ENCODE peak calls at places on chromosomes 3 and 15, in six cellular contexts. W is NB4, P is body of pancreas, U is ovary, S is endothelial cell of umbilical vein, C is GM12891. R is an unnamed sample.

GRCh38 chr3:126858887-126859286 is 124.0 kb upstream of the PLXNA1 start:
- DNase-seq in W (peak; percentile 4), P (no peak), U (no peak), S (peak; percentile 22), C (no peak), R (no peak)

GRCh38 chr3:8622873-8623725 is 21.5 kb downstream of the SSUH2 start:
- DNase-seq in W (peak; percentile 62), P (peak; percentile 76), U (peak; percentile 82), S (peak; percentile 63), C (peak; percentile 79), R (peak; percentile 38)

GRCh38 chr3:15280853-15281532 is 51.4 kb downstream of the SH3BP5 start:
- DNase-seq in W (no peak), P (no peak), U (no peak), S (no peak), C (no peak), R (no peak)

GRCh38 chr3:72953325-72953956 is 43.2 kb upstream of the PPP4R2 start:
- DNase-seq in W (peak; percentile 14), P (no peak), U (no peak), S (no peak), C (no peak), R (no peak)

GRCh38 chr3:127133971-127134370 is 59.0 kb upstream of the PRR23E start:
- DNase-seq in W (no peak), P (no peak), U (no peak), S (no peak), C (no peak), R (no peak)

GRCh38 chr3:38528457-38528856 is 32.3 kb downstream of the EXOG start:
- DNase-seq in W (peak; percentile 38), P (no peak), U (no peak), S (no peak), C (no peak), R (peak; percentile 13)

GRCh38 chr3:47588587-47588986 is 9.9 kb upstream of the CSPG5 start:
- DNase-seq in W (no peak), P (no peak), U (no peak), S (no peak), C (no peak), R (no peak)

GRCh38 chr3:185365281-185366211 is 2.6 kb downstream of the MAP3K13 start:
- DNase-seq in W (no peak), P (peak; percentile 67), U (no peak), S (no peak), C (no peak), R (no peak)

GRCh38 chr3:111810909-111811308 is 48.2 kb upstream of the PHLDB2 start:
- DNase-seq in W (no peak), P (no peak), U (no peak), S (no peak), C (no peak), R (no peak)

GRCh38 chr15:79310612-79310984 is 314 bp upstream of the TMED3 start:
- DNase-seq in W (no peak), P (no peak), U (no peak), S (no peak), C (no peak), R (no peak)

GRCh38 chr15:74318376-74319137 is 48.9 kb downstream of the CYP11A1 start:
- DNase-seq in W (peak; percentile 96), P (no peak), U (no peak), S (no peak), C (no peak), R (no peak)

GRCh38 chr3:134336587-134336986 is 37.7 kb downstream of the AMOTL2 start:
- DNase-seq in W (no peak), P (no peak), U (no peak), S (no peak), C (no peak), R (no peak)

GRCh38 chr3:190073264-190073663 is 47.4 kb downstream of the P3H2 start:
- DNase-seq in W (no peak), P (no peak), U (no peak), S (peak; percentile 25), C (no peak), R (peak; percentile 1)

GRCh38 chr15:80706161-80706560 is 11.1 kb downstream of the ABHD17C start:
- DNase-seq in W (no peak), P (no peak), U (no peak), S (no peak), C (no peak), R (no peak)

GRCh38 chr3:40873456-40873855 is 325.8 kb upstream of the CTNNB1 start:
- DNase-seq in W (no peak), P (no peak), U (no peak), S (no peak), C (no peak), R (no peak)

GRCh38 chr3:195165790-195166189 is 105.2 kb downstream of the XXYLT1 start:
- DNase-seq in W (no peak), P (no peak), U (no peak), S (no peak), C (no peak), R (no peak)

GRCh38 chr15:25501828-25502446 is 63.1 kb upstream of the UBE3A start:
- DNase-seq in W (peak; percentile 48), P (peak; percentile 35), U (no peak), S (peak; percentile 32), C (no peak), R (peak; percentile 37)

GRCh38 chr15:70892002-70892911 is at the start of the genes LRRC49 and THAP10:
- DNase-seq in W (peak; percentile 90), P (peak; percentile 88), U (peak; percentile 89), S (peak; percentile 98), C (peak; percentile 39), R (peak; percentile 88)

GRCh38 chr3:64654013-64654412 is 33.8 kb downstream of the ADAMTS9 start:
- DNase-seq in W (no peak), P (no peak), U (no peak), S (no peak), C (no peak), R (no peak)

DNA sequence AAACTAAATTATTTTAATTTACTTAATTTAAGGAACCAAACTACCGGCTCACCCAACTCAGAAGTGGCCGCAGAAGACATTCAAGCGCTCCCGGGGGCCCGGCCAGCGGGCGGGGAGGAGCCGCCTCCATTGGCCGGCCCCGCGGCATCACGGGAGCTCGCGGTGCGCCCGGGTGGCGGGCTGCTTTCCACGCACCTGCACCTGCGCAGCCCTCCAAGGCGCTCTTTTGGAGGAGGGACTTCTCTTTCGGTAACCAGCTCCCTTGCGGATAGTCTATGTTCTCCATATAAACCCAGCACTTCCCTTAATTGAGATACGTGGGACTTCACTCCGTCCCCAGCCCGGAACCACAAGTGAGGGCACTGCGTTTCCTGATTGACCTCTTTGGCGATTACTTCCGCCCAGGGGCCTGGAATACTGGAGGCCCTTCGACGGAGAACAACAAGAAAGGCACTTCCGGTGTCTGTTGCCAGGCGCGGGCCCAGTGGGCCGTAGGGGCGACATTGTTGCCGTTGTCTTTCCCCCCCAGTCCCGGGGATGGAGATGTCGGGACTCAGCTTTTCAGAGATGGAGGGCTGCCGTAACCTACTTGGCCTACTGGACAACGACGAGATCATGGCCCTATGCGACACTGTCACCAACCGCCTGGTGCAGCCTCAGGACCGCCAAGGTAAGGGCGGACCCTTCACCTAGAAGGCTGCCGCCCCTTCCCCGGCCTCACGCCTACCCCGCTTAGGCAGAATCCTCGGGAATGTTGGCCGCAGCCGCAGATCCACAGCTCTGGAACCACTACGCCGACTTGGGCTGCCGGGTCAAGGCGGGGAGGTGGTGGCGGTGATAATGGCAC is at the start of gene C3orf38:
- DNase-seq in W (peak; percentile 92), P (peak; percentile 92), U (peak; percentile 88), S (peak; percentile 82), C (peak; percentile 50), R (peak; percentile 94)
- TF ChIP-seq POLR2A in W (peak; percentile 64), P (peak; percentile 80), U (peak; percentile 44), S (peak; percentile 83), C (peak; percentile 58), R (peak; percentile 93)

DNA sequence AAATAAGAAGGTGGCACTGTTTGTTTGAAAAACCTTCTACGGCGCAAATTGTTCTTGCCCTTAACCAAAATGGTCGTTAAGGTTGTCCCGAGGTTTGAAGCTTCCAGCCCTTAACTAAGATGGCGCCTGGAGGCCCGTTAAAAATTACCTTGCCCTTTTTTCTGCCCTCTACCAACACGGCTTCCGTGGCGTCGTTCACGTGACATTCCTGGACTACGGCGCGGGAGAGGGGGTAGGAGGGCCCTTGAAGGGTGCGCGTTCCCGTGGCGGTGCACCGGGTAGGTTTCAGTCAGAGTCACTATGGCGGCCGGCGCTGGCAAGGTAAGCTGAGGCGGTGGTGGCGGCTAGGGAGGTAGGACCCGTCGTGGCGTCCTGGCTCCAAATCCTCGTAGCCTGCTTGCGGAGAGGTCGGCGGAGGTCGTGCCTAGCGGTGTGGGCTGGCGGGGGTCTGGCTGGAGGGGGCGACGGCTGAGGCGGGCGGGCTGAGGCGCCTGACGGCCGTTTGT is at the start of gene SLMAP:
- DNase-seq in W (peak; percentile 97), P (peak; percentile 97), U (peak; percentile 94), S (peak; percentile 94), C (peak; percentile 87), R (peak; percentile 97)
- TF ChIP-seq POLR2A in W (peak; percentile 63), P (peak; percentile 89), U (peak; percentile 53), S (peak; percentile 43), C (peak; percentile 92), R (peak; percentile 82)

GRCh38 chr15:90956551-90957104 is 1.9 kb downstream of the RCCD1 start:
- DNase-seq in W (no peak), P (peak; percentile 84), U (peak; percentile 88), S (peak; percentile 79), C (peak; percentile 90), R (peak; percentile 83)
- TF ChIP-seq POLR2A in W (no peak), P (peak; percentile 74), U (no peak), S (peak; percentile 13), C (no peak), R (no peak)

GRCh38 chr15:101689901-101690300 is 34.4 kb downstream of the TARS3 start:
- DNase-seq in W (peak; percentile 25), P (no peak), U (no peak), S (no peak), C (no peak), R (no peak)
- TF ChIP-seq POLR2A in W (no peak), P (no peak), U (no peak), S (no peak), C (no peak), R (no peak)

GRCh38 chr3:93973160-93974126 is at the start of gene PROS1:
- DNase-seq in W (peak; percentile 65), P (peak; percentile 77), U (peak; percentile 86), S (peak; percentile 81), C (peak; percentile 29), R (peak; percentile 87)
- TF ChIP-seq POLR2A in W (no peak), P (peak; percentile 14), U (peak; percentile 65), S (peak; percentile 65), C (no peak), R (peak; percentile 94)

DNA sequence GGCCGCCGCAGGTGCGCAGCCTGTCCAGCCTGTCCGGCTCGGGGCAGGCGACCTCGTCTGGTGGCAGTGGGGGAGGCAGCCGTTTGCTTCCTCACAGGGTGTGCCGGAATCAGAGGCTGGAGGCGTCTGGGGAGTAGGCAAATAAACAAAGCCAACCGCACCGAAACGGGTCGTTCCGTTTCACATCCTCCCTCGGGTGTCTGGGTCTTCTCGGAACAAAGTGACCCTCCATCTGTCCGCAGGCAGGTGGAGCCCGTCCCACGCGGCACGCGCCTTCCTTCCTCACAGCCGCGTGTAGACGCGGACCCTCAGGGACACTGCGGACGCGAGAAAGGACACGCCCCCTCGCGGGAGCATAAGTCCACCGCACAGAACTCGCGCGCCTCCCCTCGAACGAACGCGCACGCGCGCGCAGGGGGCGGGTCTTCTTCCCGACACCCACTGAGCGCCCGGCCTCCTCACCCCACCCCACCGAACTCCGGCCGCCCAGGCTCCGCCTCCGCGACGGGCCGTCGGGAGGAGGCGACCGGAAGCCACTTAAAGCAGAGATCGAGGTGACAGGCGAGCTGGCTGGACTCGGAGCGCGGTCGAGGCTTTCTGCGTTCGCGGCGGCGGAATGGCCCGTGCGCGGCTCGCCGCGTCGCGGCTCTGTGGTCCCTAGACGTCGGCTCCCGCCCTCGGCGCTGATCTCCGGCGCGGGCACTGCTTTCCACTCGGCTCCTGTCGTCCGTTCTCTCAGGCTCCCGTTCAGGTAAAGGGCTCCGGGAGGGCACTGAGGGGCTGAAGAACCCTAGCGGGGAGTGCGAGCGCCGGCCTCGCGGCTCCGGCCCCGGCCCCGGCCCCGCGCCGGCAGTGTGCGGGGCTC is at the start of gene TIPARP:
- DNase-seq in W (peak; percentile 97), P (peak; percentile 99), U (peak; percentile 100), S (peak; percentile 99), C (peak; percentile 85), R (peak; percentile 99)
- TF ChIP-seq POLR2A in W (peak; percentile 90), P (peak; percentile 99), U (peak; percentile 97), S (peak; percentile 98), C (peak; percentile 99), R (peak; percentile 99)